ENCODE peak calls at places on chromosomes 3 and 15, in eight cellular contexts. A is MM.1S; M is ovary; P is stimulated activated CD4-positive, alpha-beta T cell treated with anti-CD3 and anti-CD28 coated beads, Interleukin-1b, Interleukin-23, amount 100 ng/mL, for 48 hours; G is activated naive CD8-positive, alpha-beta T cell treated with anti-CD3 and anti-CD28 coated beads, Interleukin-2, amount 50 U/mL, for 16 hours; B is fibroblast of the conjunctiva; O is GM23338; K is left ventricle myocardium inferior. I is an unnamed sample.

GRCh38 chr3:197752107-197752506 is 2.4 kb downstream of the FYTTD1 start:
- DNase-seq in A (no peak), M (no peak), P (peak), G (no peak), B (no peak), O (no peak), K (no peak), I (no peak)

GRCh38 chr3:107240183-107241091 is 136.8 kb upstream of the CCDC54 start:
- DNase-seq in A (peak), M (peak), P (peak), G (peak), B (peak), O (peak), K (peak), I (peak)

GRCh38 chr3:128786434-128787020 is 60.5 kb downstream of the RAB7A start:
- DNase-seq in A (no peak), M (no peak), P (no peak), G (no peak), B (no peak), O (no peak), K (no peak), I (no peak)

GRCh38 chr3:16423298-16423697 is 90.2 kb downstream of the RFTN1 start:
- DNase-seq in A (no peak), M (no peak), P (no peak), G (no peak), B (no peak), O (no peak), K (no peak), I (no peak)

GRCh38 chr15:53831907-53832793 is 72.7 kb upstream of the WDR72 start:
- DNase-seq in A (no peak), M (no peak), P (no peak), G (no peak), B (no peak), O (peak), K (no peak), I (no peak)

GRCh38 chr3:55440406-55440708 is 46.7 kb downstream of the WNT5A start:
- DNase-seq in A (no peak), M (no peak), P (no peak), G (no peak), B (no peak), O (no peak), K (no peak), I (no peak)

GRCh38 chr3:127953636-127954035 is 38.6 kb downstream of the KBTBD12 start:
- DNase-seq in A (no peak), M (no peak), P (no peak), G (no peak), B (peak), O (no peak), K (no peak), I (no peak)

GRCh38 chr3:124263168-124263567 is 271.2 kb upstream of the ROPN1 start:
- DNase-seq in A (no peak), M (no peak), P (no peak), G (no peak), B (peak), O (no peak), K (no peak), I (no peak)

GRCh38 chr3:127706785-127707351 is 34.1 kb downstream of the ABTB1 start:
- DNase-seq in A (no peak), M (peak), P (no peak), G (no peak), B (no peak), O (no peak), K (no peak), I (no peak)

GRCh38 chr3:37170097-37170496 is 4.3 kb downstream of the LRRFIP2 start:
- DNase-seq in A (no peak), M (no peak), P (no peak), G (no peak), B (peak), O (no peak), K (no peak), I (no peak)

GRCh38 chr3:194030372-194030771 is 105.6 kb upstream of the HES1 start:
- DNase-seq in A (peak), M (no peak), P (no peak), G (no peak), B (no peak), O (no peak), K (no peak), I (no peak)

GRCh38 chr15:81023483-81024264 is 23.0 kb downstream of the TLNRD1 start:
- DNase-seq in A (peak), M (no peak), P (peak), G (no peak), B (peak), O (no peak), K (peak), I (no peak)

GRCh38 chr15:85694086-85694485 is 100.6 kb downstream of the KLHL25 start:
- DNase-seq in A (no peak), M (no peak), P (no peak), G (no peak), B (no peak), O (no peak), K (no peak), I (no peak)

GRCh38 chr3:40593351-40593750 is 68.6 kb downstream of the ZNF621 start:
- DNase-seq in A (no peak), M (no peak), P (no peak), G (no peak), B (no peak), O (no peak), K (no peak), I (no peak)

GRCh38 chr3:140296796-140297352 is 361.9 kb downstream of the CLSTN2 start:
- DNase-seq in A (no peak), M (peak), P (no peak), G (no peak), B (peak), O (no peak), K (no peak), I (no peak)

GRCh38 chr3:40009991-40010390 is 200.6 kb downstream of the MYRIP start:
- DNase-seq in A (no peak), M (no peak), P (no peak), G (no peak), B (no peak), O (no peak), K (no peak), I (no peak)

GRCh38 chr3:196517919-196518318 is 2.8 kb upstream of the SMCO1 start:
- DNase-seq in A (peak), M (no peak), P (no peak), G (no peak), B (no peak), O (peak), K (no peak), I (no peak)

GRCh38 chr3:128432898-128433629 is 33.6 kb downstream of the DNAJB8 start:
- DNase-seq in A (no peak), M (no peak), P (no peak), G (no peak), B (no peak), O (peak), K (no peak), I (no peak)

GRCh38 chr15:92681141-92681622 is 25.6 kb upstream of the FAM174B start:
- DNase-seq in A (no peak), M (no peak), P (no peak), G (no peak), B (peak), O (no peak), K (no peak), I (no peak)

GRCh38 chr15:25787855-25788521 is 75.1 kb downstream of the ATP10A start:
- DNase-seq in A (no peak), M (no peak), P (no peak), G (no peak), B (no peak), O (no peak), K (no peak), I (no peak)

GRCh38 chr15:25611603-25612002 is 172.8 kb upstream of the UBE3A start:
- DNase-seq in A (no peak), M (no peak), P (no peak), G (no peak), B (no peak), O (no peak), K (peak), I (no peak)